ENCODE peak calls at places on chromosomes 5 and 9, in six cellular contexts. D, I, T, Q, P and E are unnamed samples.

GRCh38 chr9:11142965-11143738 is 530.4 kb upstream of the PTPRD start:
- DNase-seq in D (no peak), I (no peak), T (no peak), Q (no peak), P (no peak), E (no peak)

GRCh38 chr9:21796768-21797167 is 5.7 kb upstream of the MTAP start:
- DNase-seq in D (no peak), I (no peak), T (peak; percentile 15), Q (peak; percentile 28), P (no peak), E (no peak)

GRCh38 chr5:1515311-1515920 is 8.3 kb downstream of the LPCAT1 start:
- DNase-seq in D (peak; percentile 73), I (peak; percentile 3), T (no peak), Q (no peak), P (peak; percentile 40), E (peak; percentile 8)

GRCh38 chr5:80569961-80570786 is at the start of gene ANKRD34B:
- DNase-seq in D (no peak), I (no peak), T (peak; percentile 28), Q (peak; percentile 12), P (no peak), E (peak; percentile 56)

GRCh38 chr5:96821260-96821916 is 13.6 kb upstream of the ERAP1 start:
- DNase-seq in D (no peak), I (no peak), T (peak; percentile 18), Q (peak; percentile 12), P (no peak), E (peak; percentile 39)

GRCh38 chr5:159527546-159527945 is 197.3 kb upstream of the IL12B start:
- DNase-seq in D (no peak), I (no peak), T (no peak), Q (no peak), P (no peak), E (no peak)

GRCh38 chr5:1514027-1514818 is 9.5 kb downstream of the LPCAT1 start:
- DNase-seq in D (peak; percentile 68), I (peak; percentile 4), T (no peak), Q (no peak), P (peak; percentile 38), E (peak; percentile 2)

GRCh38 chr5:135891804-135892203 is 3.8 kb downstream of the IL9 start:
- DNase-seq in D (no peak), I (no peak), T (no peak), Q (no peak), P (no peak), E (no peak)

GRCh38 chr9:27394826-27395201 is 97.9 kb upstream of the EQTN start:
- DNase-seq in D (no peak), I (no peak), T (no peak), Q (no peak), P (no peak), E (no peak)

GRCh38 chr5:177416334-177416733 is 7.0 kb upstream of the F12 start:
- DNase-seq in D (no peak), I (no peak), T (peak; percentile 91), Q (peak; percentile 60), P (peak; percentile 70), E (no peak)

GRCh38 chr5:92665506-92665905 is 915.5 kb downstream of the NR2F1-AS1 start:
- DNase-seq in D (no peak), I (no peak), T (no peak), Q (no peak), P (no peak), E (no peak)

GRCh38 chr5:132742158-132742557 is 4.8 kb upstream of the KIF3A start:
- DNase-seq in D (no peak), I (no peak), T (no peak), Q (no peak), P (no peak), E (no peak)

GRCh38 chr9:18666987-18667772 is 193.2 kb downstream of the ADAMTSL1 start:
- DNase-seq in D (no peak), I (no peak), T (no peak), Q (peak; percentile 64), P (no peak), E (peak; percentile 64)

GRCh38 chr5:178382689-178383276 is 150.2 kb upstream of the PHYKPL start:
- DNase-seq in D (peak; percentile 61), I (no peak), T (no peak), Q (no peak), P (no peak), E (peak; percentile 72)

GRCh38 chr9:73133042-73133651 is 18.5 kb upstream of the ANXA1 start:
- DNase-seq in D (no peak), I (no peak), T (peak; percentile 32), Q (no peak), P (no peak), E (no peak)
- H3K4me3 ChIP-seq in D (no peak overlapping the region), I (no peak overlapping the region), T (peak overlapping the region; percentile 87), Q (no peak overlapping the region), P (peak overlapping the region; percentile 70), E (peak overlapping the region; percentile 55)

DNA sequence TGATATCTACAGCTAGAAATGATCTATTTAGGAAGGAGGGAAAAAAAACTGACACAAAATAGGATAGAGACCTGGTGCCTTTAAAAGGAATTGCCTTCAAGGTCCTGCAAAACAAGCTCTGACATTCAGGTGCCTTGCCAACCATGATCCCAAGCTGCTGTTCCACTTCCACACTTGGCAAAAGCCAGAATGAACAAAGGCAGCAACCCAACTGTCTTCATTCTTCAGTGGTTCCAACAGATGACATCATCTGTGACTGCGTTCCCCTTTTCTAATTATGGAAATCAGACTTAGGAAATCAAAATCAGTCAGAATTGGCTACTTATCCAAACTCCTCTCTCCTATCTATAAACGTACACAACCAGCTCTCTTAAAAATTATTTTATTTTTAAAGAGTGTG is 104.0 kb upstream of the RAI14 start:
- DNase-seq in D (no peak), I (no peak), T (no peak), Q (peak; percentile 23), P (no peak), E (peak; percentile 50)
- H3K9me3 ChIP-seq in D (no peaks in the 10 kb centered on the region), I (no peaks in the 10 kb centered on the region), T (peaks cover 4% of the 10 kb centered on the region), Q (no peaks in the 10 kb centered on the region), P (peaks cover 4% of the 10 kb centered on the region), E (peaks cover 5% of the 10 kb centered on the region)

GRCh38 chr9:81600631-81601030 is 88.7 kb downstream of the TLE1 start:
- DNase-seq in D (no peak), I (no peak), T (no peak), Q (no peak), P (no peak), E (no peak)
- H3K36me3 ChIP-seq in D (no peaks in the 10 kb centered on the region), I (no peaks in the 10 kb centered on the region), T (peaks cover 2% of the 10 kb centered on the region), Q (no peaks in the 10 kb centered on the region), P (peaks cover 5% of the 10 kb centered on the region), E (no peaks in the 10 kb centered on the region)

DNA sequence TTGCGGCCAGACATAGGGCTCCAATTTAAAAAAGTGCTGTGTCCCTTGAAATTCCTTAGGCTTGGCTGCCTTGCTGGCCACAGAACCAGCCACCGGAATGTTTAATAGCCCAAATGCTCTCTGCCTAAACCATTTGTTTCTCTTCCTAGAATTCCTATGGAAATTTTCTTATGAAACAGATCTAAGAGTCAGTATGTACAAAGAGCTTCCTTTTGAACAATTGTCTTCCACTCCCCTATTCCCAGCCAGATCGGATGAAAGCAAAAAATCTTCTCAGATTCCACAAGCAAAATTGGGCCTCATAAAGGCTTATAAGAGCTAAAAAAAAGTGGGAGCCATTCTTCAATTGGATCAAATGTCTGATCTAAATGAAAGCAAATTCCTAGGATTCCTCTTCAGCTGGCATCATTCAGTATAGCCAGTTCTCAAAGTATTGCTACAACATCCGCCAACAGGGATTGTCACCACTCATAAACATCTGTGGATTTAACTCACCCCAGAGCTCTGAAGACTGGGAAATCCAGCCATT is 104.3 kb downstream of the CEMIP2 start:
- DNase-seq in D (no peak), I (no peak), T (peak; percentile 25), Q (no peak), P (no peak), E (no peak)
- H3K4me3 ChIP-seq in D (no peak overlapping the region), I (no peak overlapping the region), T (no peak overlapping the region), Q (no peak overlapping the region), P (no peak overlapping the region), E (no peak overlapping the region)

GRCh38 chr5:180850434-180851078 is 10.5 kb downstream of the ZFP62 start:
- DNase-seq in D (no peak), I (no peak), T (no peak), Q (no peak), P (no peak), E (no peak)
- H3K9me3 ChIP-seq in D (peaks cover 34% of the 10 kb centered on the region), I (peaks cover 28% of the 10 kb centered on the region), T (peaks cover 32% of the 10 kb centered on the region), Q (peaks cover 15% of the 10 kb centered on the region), P (no peaks in the 10 kb centered on the region), E (peaks cover 59% of the 10 kb centered on the region)

GRCh38 chr5:171317225-171317624 is 8.2 kb downstream of the TLX3 start:
- DNase-seq in D (peak; percentile 30), I (no peak), T (no peak), Q (no peak), P (no peak), E (no peak)
- H3K36me3 ChIP-seq in D (no peaks in the 10 kb centered on the region), I (no peaks in the 10 kb centered on the region), T (no peaks in the 10 kb centered on the region), Q (no peaks in the 10 kb centered on the region), P (no peaks in the 10 kb centered on the region), E (no peaks in the 10 kb centered on the region)

GRCh38 chr9:14228602-14229001 is 85.3 kb downstream of the NFIB start:
- DNase-seq in D (no peak), I (no peak), T (no peak), Q (no peak), P (no peak), E (no peak)
- H3K4me3 ChIP-seq in D (no peak overlapping the region), I (no peak overlapping the region), T (no peak overlapping the region), Q (no peak overlapping the region), P (no peak overlapping the region), E (no peak overlapping the region)

DNA sequence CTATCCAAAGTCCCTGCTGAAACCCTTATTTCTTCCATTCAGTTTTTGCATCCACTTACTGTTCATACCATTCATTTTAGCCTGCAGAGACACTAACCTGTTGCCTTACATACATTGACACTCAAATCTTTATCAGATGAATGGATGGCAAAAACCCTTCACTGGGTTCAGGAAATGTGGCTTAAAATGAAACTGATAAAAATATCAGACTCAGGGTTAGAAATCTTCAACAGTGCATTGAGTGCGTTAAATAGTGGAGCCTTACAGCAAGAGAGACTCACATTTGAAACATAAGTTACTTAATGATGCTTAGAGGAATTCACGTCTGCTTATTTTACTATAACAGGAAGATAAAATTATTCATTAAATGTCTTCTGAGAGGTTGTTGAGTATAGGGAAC is 28.0 kb upstream of the BNC2 start:
- DNase-seq in D (no peak), I (no peak), T (no peak), Q (no peak), P (no peak), E (no peak)
- H3K9me3 ChIP-seq in D (no peaks in the 10 kb centered on the region), I (no peaks in the 10 kb centered on the region), T (no peaks in the 10 kb centered on the region), Q (no peaks in the 10 kb centered on the region), P (no peaks in the 10 kb centered on the region), E (no peaks in the 10 kb centered on the region)

GRCh38 chr9:131494296-131494870 is 8.3 kb upstream of the POMT1 start:
- DNase-seq in D (no peak), I (no peak), T (no peak), Q (no peak), P (no peak), E (no peak)
- H3K36me3 ChIP-seq in D (peaks cover 92% of the 10 kb centered on the region), I (no peaks in the 10 kb centered on the region), T (peaks cover 98% of the 10 kb centered on the region), Q (peaks cover 88% of the 10 kb centered on the region), P (peaks cover 100% of the 10 kb centered on the region), E (peaks cover 88% of the 10 kb centered on the region)